ENCODE peak calls at places on chromosomes 6 and 20, in six cellular contexts. O is stomach, U is transverse colon, Y is prostate gland, W is GM12878, R is GM23338. J is an unnamed sample. For H3K4me1, the result is how much of the 10 kb centered on the place peaks cover.

GRCh38 chr20:53146201-53146891 is 174.2 kb downstream of the TSHZ2 start:
- DNase-seq in U (no peak), O (no peak), W (no peak), Y (no peak), R (no peak), J (no peak)

GRCh38 chr6:49463612-49463967 is 420 bp downstream of the CENPQ start:
- DNase-seq in O (no peak), Y (no peak), R (no peak), W (no peak), U (no peak), J (no peak)

GRCh38 chr6:137487947-137488735 is 6.1 kb downstream of the OLIG3 start:
- DNase-seq in R (peak), U (no peak), Y (no peak), W (no peak), O (no peak), J (no peak)

GRCh38 chr20:55090301-55090700 is 614.9 kb downstream of the DOK5 start:
- DNase-seq in U (no peak), R (no peak), W (no peak), O (no peak), Y (no peak), J (no peak)

GRCh38 chr20:14512856-14513255 is 175.4 kb upstream of the FLRT3 start:
- DNase-seq in Y (no peak), U (no peak), R (no peak), O (no peak), W (no peak), J (no peak)

GRCh38 chr6:167441653-167442644 is 117.1 kb downstream of the TTLL2 start:
- DNase-seq in U (no peak), Y (no peak), R (peak), W (no peak), O (no peak), J (no peak)

GRCh38 chr20:36848078-36848660 is 27.8 kb upstream of the TLDC2 start:
- DNase-seq in U (no peak), R (no peak), Y (no peak), O (no peak), W (no peak), J (no peak)

GRCh38 chr6:151161363-151161762 is 78.4 kb upstream of the AKAP12 start:
- DNase-seq in Y (no peak), R (no peak), U (no peak), W (no peak), O (no peak), J (no peak)

GRCh38 chr6:15502451-15503345 is 160.1 kb downstream of the DTNBP1 start:
- DNase-seq in R (no peak), U (peak), Y (no peak), W (no peak), O (no peak), J (peak)

GRCh38 chr20:13800728-13801134 is 15.9 kb downstream of the NDUFAF5 start:
- DNase-seq in U (peak), Y (peak), W (no peak), R (no peak), O (peak), J (peak)

GRCh38 chr20:13296070-13296469 is 75.0 kb downstream of the ISM1 start:
- DNase-seq in R (no peak), Y (no peak), O (no peak), W (no peak), U (no peak), J (no peak)

GRCh38 chr20:34859826-34860545 is 12.7 kb downstream of the GGT7 start:
- DNase-seq in R (no peak), Y (no peak), W (no peak), O (no peak), U (no peak), J (peak)

GRCh38 chr20:51345601-51346101 is 196.9 kb downstream of the NFATC2 start:
- DNase-seq in U (no peak), W (no peak), R (no peak), Y (no peak), O (no peak), J (no peak)

GRCh38 chr20:62367483-62368302 is 581 bp upstream of the LAMA5 start:
- DNase-seq in O (peak), U (peak), R (peak), Y (no peak), W (no peak), J (no peak)

GRCh38 chr6:17754254-17754653 is 47.5 kb upstream of the NUP153 start:
- DNase-seq in O (no peak), Y (no peak), W (no peak), U (no peak), R (no peak), J (no peak)

GRCh38 chr6:36979343-36979742 is 6.7 kb downstream of the MTCH1 start:
- DNase-seq in Y (no peak), W (no peak), O (peak), U (peak), R (no peak), J (no peak)

GRCh38 chr6:132114201-132114860 is 163.2 kb upstream of the CCN2 start:
- DNase-seq in Y (no peak), U (no peak), W (no peak), O (no peak), R (no peak), J (no peak)

GRCh38 chr6:1610497-1611321 is 994 bp downstream of the FOXC1 start:
- DNase-seq in O (no peak), W (no peak), U (no peak), R (peak), Y (no peak), J (no peak)

GRCh38 chr6:1608222-1608975 is 1.3 kb upstream of the FOXC1 start:
- DNase-seq in U (no peak), W (no peak), Y (no peak), R (peak), O (no peak), J (no peak)

GRCh38 chr6:1607557-1608221 is 2.0 kb upstream of the FOXC1 start:
- DNase-seq in U (no peak), Y (no peak), O (no peak), R (peak), W (no peak), J (no peak)

GRCh38 chr6:1609662-1610496 is at the start of gene FOXC1:
- DNase-seq in U (peak), O (peak), Y (peak), R (peak), W (no peak), J (peak)

GRCh38 chr6:1608976-1609661 is 596 bp upstream of the FOXC1 start:
- DNase-seq in O (no peak), W (no peak), R (peak), U (no peak), Y (no peak), J (no peak)
- H3K4me1 ChIP-seq in O (half or more), W (under half), R (under half), U (half or more), Y (under half), J (half or more)

GRCh38 chr20:32215729-32216128 is 8.0 kb downstream of the POFUT1 start:
- DNase-seq in Y (no peak), R (no peak), U (no peak), W (no peak), O (no peak), J (no peak)
- TF ChIP-seq POLR2AphosphoS5 in Y (no peak), R (no peak), U (no peak), W (no peak), O (no peak), J (no peak)

DNA sequence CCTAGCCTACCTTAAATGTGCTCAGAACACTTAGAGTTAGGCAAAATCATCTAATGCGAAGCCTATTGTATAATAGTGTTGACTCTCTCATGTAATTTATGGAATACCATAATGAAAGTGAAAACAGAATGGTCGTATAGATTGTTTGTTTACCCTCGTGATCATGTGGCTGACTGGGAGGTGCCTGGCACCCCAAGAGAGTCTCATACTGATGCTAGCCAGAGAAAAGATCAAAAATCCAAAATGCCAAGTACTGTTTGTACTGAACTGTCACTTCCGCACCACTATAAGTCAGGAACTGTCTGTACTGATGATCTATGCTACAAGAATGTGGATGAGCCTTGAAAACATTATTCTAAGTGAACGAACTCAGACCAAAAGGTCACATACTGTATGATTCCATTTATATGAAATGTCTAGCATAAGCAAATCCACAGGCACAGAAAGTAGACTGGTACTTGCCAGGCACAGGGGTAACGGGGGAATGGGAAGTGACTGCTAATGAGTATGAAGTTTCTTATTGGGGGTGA is 22.4 kb downstream of the ZMYND8 start:
- DNase-seq in O (no peak), Y (peak), R (no peak), W (no peak), U (peak), J (no peak)
- H3K4me1 ChIP-seq in O (half or more), Y (under half), R (half or more), W (under half), U (half or more), J (half or more)

DNA sequence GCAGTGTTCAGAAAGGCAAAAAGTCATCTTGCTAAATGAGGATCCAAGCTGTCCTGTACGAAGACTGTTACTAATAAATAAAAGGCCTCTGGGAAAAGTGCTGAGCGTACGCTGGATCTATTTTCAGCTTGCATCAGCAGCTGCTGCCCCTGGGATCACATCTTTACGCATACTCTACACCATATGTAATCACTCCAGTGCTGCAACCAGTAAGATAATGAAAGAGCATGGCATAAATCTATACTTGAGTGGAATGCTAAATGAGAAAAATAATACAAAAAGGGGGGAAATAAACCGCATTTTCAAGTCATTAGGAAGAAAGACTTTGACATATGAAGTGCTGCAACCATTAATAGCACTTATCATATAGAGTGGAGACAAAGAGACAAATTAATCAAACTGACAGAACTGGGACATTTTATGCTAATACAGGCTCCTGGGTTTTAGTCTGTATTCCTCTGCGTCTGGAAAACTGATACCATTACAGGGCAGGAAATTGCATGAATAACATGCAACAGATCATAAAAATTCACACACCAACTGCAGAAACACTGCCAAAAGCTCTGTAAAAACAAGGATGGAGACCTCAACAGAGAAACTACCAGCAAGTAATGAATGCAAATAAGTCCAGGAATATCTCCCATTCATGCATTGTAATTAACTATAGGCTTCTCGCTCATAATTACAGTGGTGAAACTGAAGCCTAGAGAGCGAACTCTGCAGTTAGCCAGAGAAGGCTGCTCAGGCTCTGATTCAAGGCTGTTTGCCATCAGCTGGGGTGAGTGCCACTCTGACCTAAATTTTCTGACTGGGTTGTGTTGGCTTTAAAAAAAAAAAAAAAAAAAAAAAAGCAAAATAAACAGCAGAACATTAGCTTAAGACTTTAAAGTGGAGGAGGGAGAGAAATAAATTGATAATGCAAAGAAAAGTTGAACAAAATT is 83.8 kb downstream of the GJA10 start:
- DNase-seq in U (no peak), O (no peak), W (no peak), Y (no peak), R (no peak), J (no peak)
- TF ChIP-seq POLR2AphosphoS5 in U (no peak), O (no peak), W (no peak), Y (no peak), R (no peak), J (no peak)

GRCh38 chr6:56793938-56794337 is 151.2 kb upstream of the DST start:
- DNase-seq in Y (no peak), O (no peak), R (no peak), W (no peak), U (no peak), J (no peak)
- H3K4me1 ChIP-seq in Y (under half), O (under half), R (under half), W (half or more), U (under half), J (under half)

GRCh38 chr20:47502801-47503239 is 1.1 kb downstream of the NCOA3 start:
- DNase-seq in U (no peak), R (peak), O (no peak), Y (peak), W (no peak), J (peak)

GRCh38 chr20:47501117-47501482 is 587 bp upstream of the NCOA3 start:
- DNase-seq in O (no peak), U (no peak), W (no peak), R (no peak), Y (no peak), J (peak)

GRCh38 chr20:47502271-47502730 is 614 bp downstream of the NCOA3 start:
- DNase-seq in R (peak), W (no peak), O (no peak), U (peak), Y (peak), J (peak)

GRCh38 chr20:47500554-47500953 is 1.1 kb upstream of the NCOA3 start:
- DNase-seq in W (no peak), Y (no peak), U (no peak), R (no peak), O (no peak), J (peak)

GRCh38 chr20:47501483-47502270 is at the start of gene NCOA3:
- DNase-seq in Y (peak), W (no peak), U (peak), R (peak), O (peak), J (peak)
- TF ChIP-seq POLR2AphosphoS5 in Y (peak), W (peak), U (peak), R (peak), O (peak), J (peak)

GRCh38 chr6:16707101-16707783 is 54.0 kb downstream of the ATXN1 start:
- DNase-seq in W (no peak), O (no peak), Y (no peak), U (no peak), R (no peak), J (no peak)

GRCh38 chr6:16705403-16705993 is 55.8 kb downstream of the ATXN1 start:
- DNase-seq in O (no peak), Y (no peak), U (no peak), W (no peak), R (peak), J (no peak)

GRCh38 chr6:16706029-16706428 is 55.2 kb downstream of the ATXN1 start:
- DNase-seq in Y (no peak), R (no peak), O (no peak), W (no peak), U (no peak), J (no peak)

GRCh38 chr6:16700202-16700997 is 60.9 kb downstream of the ATXN1 start:
- DNase-seq in R (peak), W (no peak), U (peak), O (no peak), Y (no peak), J (no peak)

GRCh38 chr6:16704706-16705402 is 56.4 kb downstream of the ATXN1 start:
- DNase-seq in O (no peak), R (no peak), W (no peak), U (no peak), Y (no peak), J (no peak)
- H3K4me1 ChIP-seq in O (half or more), R (under half), W (under half), U (under half), Y (under half), J (half or more)

GRCh38 chr6:130713144-130713543 is 114.1 kb upstream of the SMLR1 start:
- DNase-seq in U (no peak), W (no peak), Y (no peak), R (peak), O (no peak), J (no peak)

DNA sequence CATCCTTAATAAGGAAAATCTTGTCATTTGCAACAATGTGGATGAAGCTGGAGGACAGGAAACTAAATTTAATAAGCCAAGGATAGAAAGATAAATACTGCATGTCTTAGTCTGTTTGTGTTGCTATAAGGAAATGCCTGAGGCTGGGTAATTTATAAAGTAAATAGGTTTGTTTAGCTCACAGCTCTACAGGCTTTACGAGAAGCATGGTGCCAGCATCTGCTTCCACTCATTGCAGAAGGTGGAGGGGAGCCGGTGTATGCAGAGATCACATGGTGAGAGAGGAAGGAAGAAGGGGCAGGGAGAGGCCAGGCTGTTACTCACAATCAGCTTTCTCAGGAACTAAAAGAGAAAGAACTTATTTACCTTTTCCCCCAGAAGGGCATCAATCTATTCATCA is 118.9 kb upstream of the SMLR1 start:
- DNase-seq in Y (peak), O (no peak), U (no peak), W (no peak), R (no peak), J (no peak)
- TF ChIP-seq POLR2AphosphoS5 in Y (peak), O (no peak), U (no peak), W (no peak), R (no peak), J (no peak)